ENCODE peak calls at places on chromosomes 7 and 10, in four cellular contexts. L is CD4-positive, CD25-positive, alpha-beta regulatory T cell; D is brain microvascular endothelial cell; E is fibroblast of lung. Y is an unnamed sample.

GRCh38 chr10:48523820-48524758 is 80.8 kb downstream of the ARHGAP22 start:
- DNase-seq in D (no peak), E (peak; percentile 14), L (no peak), Y (no peak)

GRCh38 chr10:125060038-125060437 is 100.3 kb downstream of the CTBP2 start:
- DNase-seq in D (peak; percentile 62), E (peak; percentile 80), L (no peak), Y (no peak)

GRCh38 chr10:26217396-26218105 is 977 bp downstream of the GAD2 start:
- DNase-seq in E (no peak), L (no peak), D (no peak), Y (no peak)

GRCh38 chr7:101582971-101583370 is 46.1 kb downstream of the MYL10 start:
- DNase-seq in L (no peak), E (no peak), D (no peak), Y (no peak)

GRCh38 chr10:16967000-16967865 is 150.0 kb upstream of the RSU1 start:
- DNase-seq in E (peak; percentile 93), L (peak; percentile 4), D (peak; percentile 46), Y (no peak)

GRCh38 chr7:116177009-116177408 is 33.3 kb upstream of the TES start:
- DNase-seq in E (peak; percentile 8), L (no peak), D (peak; percentile 88), Y (peak; percentile 41)

GRCh38 chr7:43199761-43200160 is 87.3 kb downstream of the HECW1 start:
- DNase-seq in D (no peak), L (no peak), E (peak; percentile 45), Y (no peak)

GRCh38 chr10:121919666-121920065 is 8.2 kb downstream of the ATE1 start:
- DNase-seq in D (no peak), L (no peak), E (no peak), Y (no peak)

GRCh38 chr7:44218418-44219201 is 17.8 kb downstream of the YKT6 start:
- DNase-seq in D (no peak), L (no peak), E (no peak), Y (no peak)

GRCh38 chr7:124930173-124930623 is 573 bp upstream of the POT1 start:
- DNase-seq in D (no peak), L (no peak), E (no peak), Y (no peak)

GRCh38 chr7:133139350-133139749 is 57.5 kb upstream of the CHCHD3 start:
- DNase-seq in E (peak; percentile 51), D (peak; percentile 52), L (no peak), Y (no peak)

GRCh38 chr7:130899638-130900401 is 165.8 kb upstream of the KLF14 start:
- DNase-seq in E (no peak), L (no peak), D (no peak), Y (no peak)

GRCh38 chr7:137967143-137968018 is 34.5 kb downstream of the CREB3L2 start:
- DNase-seq in E (peak; percentile 48), L (no peak), D (peak; percentile 65), Y (no peak)

GRCh38 chr10:9227679-9228365 is 1173.3 kb downstream of the GATA3 start:
- DNase-seq in L (no peak), E (no peak), D (no peak), Y (peak; percentile 10)

GRCh38 chr10:123945506-123945905 is 53.9 kb upstream of the CPXM2 start:
- DNase-seq in L (peak; percentile 18), D (peak; percentile 35), E (no peak), Y (no peak)

GRCh38 chr10:110016037-110016436 is 8.3 kb downstream of the ADD3 start:
- DNase-seq in D (no peak), E (peak; percentile 53), L (no peak), Y (no peak)

GRCh38 chr7:124101173-124101768 is 68.4 kb upstream of the TMEM229A start:
- DNase-seq in L (peak; percentile 8), D (no peak), E (peak; percentile 49), Y (no peak)

GRCh38 chr10:60235001-60235400 is 154.7 kb downstream of the ANK3 start:
- DNase-seq in E (peak; percentile 27), L (no peak), D (peak; percentile 33), Y (no peak)

DNA sequence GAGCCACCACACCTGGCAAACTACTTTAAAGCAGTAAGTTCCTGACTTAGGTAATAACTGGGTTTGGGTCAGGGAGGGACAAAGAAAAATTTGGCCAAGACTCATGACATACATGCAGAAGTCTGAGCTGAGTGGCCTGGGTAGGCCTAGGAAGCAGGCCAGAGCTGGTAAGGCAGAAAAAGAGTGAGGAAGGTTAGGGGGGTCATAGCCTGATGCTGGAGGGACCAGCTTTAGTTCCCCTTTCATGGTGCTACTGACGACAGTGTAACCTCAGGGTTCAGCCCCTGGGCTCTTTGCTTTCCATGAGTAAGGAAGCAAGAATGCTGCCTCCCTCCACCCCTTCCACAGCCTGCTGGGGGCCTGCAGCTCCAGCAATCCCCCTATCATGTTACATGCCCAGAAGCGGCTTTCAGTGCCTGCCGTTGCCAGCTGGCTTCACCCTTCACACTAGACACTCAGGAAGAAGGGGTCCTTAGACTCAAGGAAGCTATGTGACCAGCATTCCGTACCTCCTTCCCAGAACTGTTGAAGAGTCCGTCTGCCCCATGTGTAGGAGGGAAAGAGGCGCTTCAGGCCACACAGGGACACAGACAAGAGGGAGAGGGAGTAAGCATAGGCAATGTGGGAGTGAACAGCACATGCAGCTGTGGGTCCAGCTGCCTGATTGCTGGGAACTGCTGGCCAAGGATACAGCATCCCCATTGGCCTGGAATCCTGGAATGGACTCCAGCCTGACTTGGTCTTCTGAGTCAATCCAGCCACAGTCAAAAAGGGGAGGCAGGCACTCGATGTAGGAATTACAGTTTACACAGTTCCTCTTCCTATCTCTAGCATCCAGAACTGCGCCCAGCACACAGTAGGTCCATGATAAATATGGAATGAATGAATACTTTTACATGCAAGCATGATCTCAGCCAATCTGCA is 4.1 kb upstream of the PLAU start:
- DNase-seq in L (no peak), E (peak; percentile 100), D (peak; percentile 94), Y (no peak)
- H3K27ac ChIP-seq in L (no peak overlapping the region), E (peak overlapping the region; percentile 100), D (peak overlapping the region; percentile 89), Y (peak overlapping the region; percentile 95)

DNA sequence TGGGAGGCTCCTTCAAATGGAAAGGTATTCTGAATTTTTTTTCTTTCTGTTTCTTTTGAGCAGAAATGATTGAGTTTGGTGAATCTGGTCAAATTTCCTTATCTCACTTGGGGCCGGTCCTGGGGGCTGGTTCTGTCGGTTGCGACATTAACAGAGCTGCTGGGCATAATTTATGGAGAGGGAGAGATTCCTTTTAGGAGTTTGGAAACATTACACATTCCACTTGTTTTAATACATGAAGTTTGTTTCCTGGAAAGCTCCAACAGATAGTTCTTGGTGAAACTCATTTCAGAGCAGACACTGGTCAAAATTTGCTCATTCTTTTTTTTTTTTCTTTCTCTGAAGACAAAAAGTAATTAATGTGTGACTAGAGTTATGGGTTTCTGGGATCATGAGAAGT is 129.9 kb downstream of the ABCA13 start:
- DNase-seq in D (no peak), E (no peak), L (no peak), Y (no peak)
- H3K27ac ChIP-seq in D (no peak overlapping the region), E (no peak overlapping the region), L (no peak overlapping the region), Y (no peak overlapping the region)

GRCh38 chr7:54987772-54988171 is 31.0 kb upstream of the EGFR start:
- DNase-seq in L (no peak), E (no peak), D (no peak), Y (no peak)
- H3K27ac ChIP-seq in L (no peak overlapping the region), E (no peak overlapping the region), D (no peak overlapping the region), Y (no peak overlapping the region)

GRCh38 chr10:4945706-4946348 is 17.4 kb upstream of the AKR1C1 start:
- DNase-seq in L (no peak), D (no peak), E (no peak), Y (no peak)
- H3K27ac ChIP-seq in L (no peak overlapping the region), D (no peak overlapping the region), E (no peak overlapping the region), Y (no peak overlapping the region)

GRCh38 chr7:91537260-91538152 is 273.3 kb downstream of the FZD1 start:
- DNase-seq in D (no peak), E (no peak), L (no peak), Y (no peak)

DNA sequence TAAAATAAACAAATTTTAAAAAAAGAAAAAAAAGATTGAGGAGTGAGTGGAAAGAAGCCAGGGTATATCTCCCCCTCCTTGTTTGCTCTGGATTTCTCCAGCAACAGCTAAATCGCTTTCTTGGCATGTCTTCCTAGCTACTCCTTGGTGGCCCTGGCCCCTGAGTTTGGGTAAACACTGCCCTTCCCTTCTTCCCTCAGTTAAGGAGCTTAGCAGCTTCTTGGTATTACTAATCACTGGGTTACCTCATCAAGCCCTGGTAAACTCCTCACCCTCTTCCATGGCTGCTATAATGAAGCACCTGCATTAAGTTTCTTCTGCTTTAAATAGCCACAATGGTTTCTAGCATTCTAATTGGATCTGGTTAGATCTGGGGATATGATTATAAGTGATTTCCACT is 269.8 kb downstream of the FZD1 start:
- DNase-seq in L (no peak), D (no peak), E (no peak), Y (no peak)
- H3K27ac ChIP-seq in L (no peak overlapping the region), D (no peak overlapping the region), E (no peak overlapping the region), Y (no peak overlapping the region)

GRCh38 chr7:6252748-6253147 is 19.7 kb downstream of the CYTH3 start:
- DNase-seq in L (no peak), D (no peak), E (no peak), Y (no peak)
- H3K27ac ChIP-seq in L (no peak overlapping the region), D (peak overlapping the region; percentile 93), E (peak overlapping the region; percentile 39), Y (peak overlapping the region; percentile 14)